ENCODE peak calls at places on chromosomes 11 and 22, in six cellular contexts. Z is erythroblast, Q is A172, T is GM03348, G is astrocyte of the hippocampus, M is T-helper 1 cell. O is an unnamed sample.

GRCh38 chr22:46968359-46968740 is 205.9 kb downstream of the TBC1D22A start:
- DNase-seq in G (no peak), Q (no peak), T (no peak), M (no peak), Z (no peak), O (no peak)

GRCh38 chr22:19174106-19175025 is 4.2 kb downstream of the SLC25A1 start:
- DNase-seq in M (no peak), Z (no peak), G (peak; percentile 41), T (peak; percentile 78), Q (peak; percentile 55), O (peak; percentile 81)

GRCh38 chr11:117064275-117064674 is 34.0 kb downstream of the SIK3 start:
- DNase-seq in Q (peak; percentile 48), T (peak; percentile 48), G (peak; percentile 27), M (no peak), Z (peak; percentile 10), O (no peak)

GRCh38 chr22:39381009-39381755 is 18.4 kb upstream of the TAB1 start:
- DNase-seq in G (no peak), M (no peak), T (no peak), Z (no peak), Q (no peak), O (no peak)

GRCh38 chr11:131662310-131662709 is 291.9 kb downstream of the NTM start:
- DNase-seq in T (no peak), M (no peak), G (peak; percentile 35), Z (no peak), Q (no peak), O (no peak)

GRCh38 chr22:45317551-45318167 is 7.9 kb downstream of the FAM118A start:
- DNase-seq in Z (peak; percentile 38), G (peak; percentile 85), T (no peak), M (peak; percentile 36), Q (peak; percentile 70), O (peak; percentile 93)

GRCh38 chr22:23176645-23177027 is 3.7 kb upstream of the BCR start:
- DNase-seq in M (no peak), G (no peak), T (no peak), Q (no peak), Z (no peak), O (no peak)

GRCh38 chr11:66967670-66968425 is 7.3 kb upstream of the C11orf86 start:
- DNase-seq in Q (peak; percentile 74), M (no peak), T (peak; percentile 71), Z (no peak), G (no peak), O (no peak)

GRCh38 chr11:59756845-59757244 is 1.7 kb downstream of the STX3 start:
- DNase-seq in G (peak; percentile 18), M (no peak), Q (peak; percentile 74), Z (peak; percentile 57), T (peak; percentile 28), O (no peak)

GRCh38 chr11:10498426-10499250 is 42.3 kb downstream of the RNF141 start:
- DNase-seq in M (no peak), G (no peak), Q (no peak), Z (no peak), T (peak; percentile 1), O (no peak)

GRCh38 chr11:65425105-65425970 is 2.7 kb downstream of the NEAT1 start:
- DNase-seq in T (no peak), M (peak; percentile 83), G (peak; percentile 79), Q (peak; percentile 71), Z (peak; percentile 95), O (peak; percentile 74)

GRCh38 chr11:129694966-129695365 is 120.7 kb upstream of the TMEM45B start:
- DNase-seq in Z (no peak), Q (peak; percentile 26), T (no peak), M (no peak), G (peak; percentile 7), O (no peak)

GRCh38 chr11:12691473-12691872 is 17.3 kb downstream of the TEAD1 start:
- DNase-seq in T (no peak), M (no peak), Q (no peak), G (no peak), Z (no peak), O (no peak)

GRCh38 chr11:116427903-116428637 is 344.7 kb downstream of the BUD13 start:
- DNase-seq in M (no peak), Z (no peak), T (no peak), Q (peak; percentile 0), G (peak; percentile 28), O (no peak)

GRCh38 chr22:20131593-20131855 is at the start of gene ZDHHC8:
- DNase-seq in T (peak; percentile 90), M (peak; percentile 40), G (no peak), Q (no peak), Z (peak; percentile 43), O (no peak)

GRCh38 chr11:33207408-33207985 is 46.2 kb upstream of the CSTF3 start:
- DNase-seq in G (peak; percentile 48), Q (no peak), M (no peak), Z (no peak), T (peak; percentile 11), O (no peak)

GRCh38 chr11:30917859-30918478 is 331.8 kb upstream of the MPPED2 start:
- DNase-seq in G (peak; percentile 79), Z (peak; percentile 57), M (no peak), T (peak; percentile 44), Q (peak; percentile 54), O (no peak)

GRCh38 chr11:58788355-58789023 is 56.0 kb downstream of the GLYATL2 start:
- DNase-seq in M (peak; percentile 32), G (peak; percentile 54), Z (peak; percentile 81), Q (peak; percentile 64), T (peak; percentile 63), O (no peak)

GRCh38 chr22:21923163-21923561 is 29.5 kb downstream of the PPM1F start:
- DNase-seq in Q (no peak), M (no peak), G (no peak), T (no peak), Z (no peak), O (no peak)

O was measured in coronary artery.